ENCODE peak calls at places on chromosome 13, in six cellular contexts. R, F, C, V, X and J are unnamed samples.

GRCh38 chr13:20567881-20568528 is 1.0 kb downstream of the IFT88 start:
- DNase-seq in C (no peak), X (no peak), V (no peak), F (no peak), R (no peak), J (no peak)

GRCh38 chr13:55266644-55267043 is 1874.1 kb upstream of the PRR20A start:
- DNase-seq in C (no peak), V (no peak), F (no peak), R (no peak), X (no peak), J (no peak)

GRCh38 chr13:43195551-43195950 is 172.2 kb downstream of the DNAJC15 start:
- DNase-seq in F (no peak), V (no peak), R (no peak), C (no peak), X (no peak), J (no peak)

GRCh38 chr13:25084101-25084500 is 11.8 kb upstream of the PABPC3 start:
- DNase-seq in V (no peak), X (no peak), R (no peak), C (no peak), F (no peak), J (no peak)

GRCh38 chr13:73842621-73843020 is 291.6 kb downstream of the KLF12 start:
- DNase-seq in X (no peak), V (no peak), F (no peak), C (no peak), R (no peak), J (no peak)

GRCh38 chr13:92074658-92075057 is 676.2 kb downstream of the GPC5 start:
- DNase-seq in R (no peak), F (no peak), V (peak), C (no peak), X (no peak), J (no peak)

GRCh38 chr13:98910501-98910951 is 67.3 kb downstream of the DOCK9 start:
- DNase-seq in R (no peak), V (no peak), C (peak), X (no peak), F (no peak), J (peak)

GRCh38 chr13:30829788-30830637 is 76.1 kb upstream of the MEDAG start:
- DNase-seq in V (no peak), F (no peak), X (no peak), C (no peak), R (no peak), J (no peak)

GRCh38 chr13:28955264-28955966 is 135.3 kb downstream of the MTUS2 start:
- DNase-seq in V (no peak), X (no peak), C (no peak), R (no peak), F (no peak), J (no peak)

GRCh38 chr13:108270442-108270841 is 924 bp downstream of the TNFSF13B start:
- DNase-seq in V (no peak), C (no peak), F (no peak), R (no peak), X (no peak), J (no peak)

GRCh38 chr13:51444922-51445321 is 7.9 kb downstream of the INTS6 start:
- DNase-seq in F (no peak), R (no peak), C (no peak), V (no peak), X (no peak), J (no peak)

GRCh38 chr13:75334634-75335447 is 147.1 kb downstream of the TBC1D4 start:
- DNase-seq in C (no peak), V (no peak), X (no peak), F (no peak), R (no peak), J (no peak)

GRCh38 chr13:32285633-32285965 is 29.6 kb downstream of the ZAR1L start:
- DNase-seq in V (no peak), C (no peak), X (no peak), R (no peak), F (no peak), J (no peak)
- H3K27ac ChIP-seq in V (no peak), C (no peak), X (no peak), R (no peak), F (no peak), J (no peak)

DNA sequence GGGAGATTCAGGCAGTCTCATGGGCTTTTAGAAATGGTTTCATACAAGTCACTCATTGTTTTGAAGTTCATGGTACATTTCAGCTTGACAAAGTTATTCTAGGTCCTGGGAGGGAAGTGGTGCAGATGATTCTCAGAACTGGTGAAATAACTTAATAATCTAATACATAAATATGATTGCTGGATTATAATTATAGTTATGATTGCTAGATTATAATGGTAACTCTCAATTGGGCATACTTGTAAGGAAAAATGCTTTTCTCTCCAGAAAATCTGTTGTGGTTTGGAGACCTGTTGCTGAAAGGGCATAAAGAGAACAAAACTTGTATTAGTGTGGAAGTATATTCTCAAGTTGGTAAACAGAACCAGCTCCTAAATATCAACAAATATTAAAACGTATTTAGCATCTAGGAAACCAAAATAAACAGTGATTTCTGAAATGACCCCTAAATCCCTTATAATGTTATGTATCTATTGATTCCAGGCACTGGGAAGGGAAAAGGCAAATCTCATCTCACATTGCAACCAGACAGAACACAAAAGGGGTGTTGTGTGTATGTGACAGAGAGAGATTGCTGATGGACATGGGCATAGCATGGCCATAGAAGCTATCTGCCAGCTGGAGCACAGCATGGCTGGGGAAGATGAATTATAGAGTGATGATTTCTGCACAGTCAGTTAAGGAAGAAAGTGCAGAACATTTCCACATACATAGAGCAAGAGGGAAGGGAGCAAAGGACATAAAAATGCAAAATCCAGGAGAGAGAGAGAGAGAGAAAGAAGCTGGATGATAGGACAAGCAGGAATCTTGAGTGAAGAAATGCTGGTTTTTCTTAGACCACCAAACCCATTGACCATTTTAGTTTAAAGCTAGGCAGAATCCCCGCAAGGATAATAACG is 87.1 kb upstream of the FRY start:
- DNase-seq in R (no peak), C (no peak), F (no peak), X (no peak), V (no peak), J (no peak)
- H3K27ac ChIP-seq in R (no peak), C (peak), F (no peak), X (no peak), V (no peak), J (no peak)

GRCh38 chr13:46804391-46804815 is 7.4 kb upstream of the ESD start:
- DNase-seq in F (no peak), X (no peak), C (peak), R (no peak), V (no peak), J (no peak)

GRCh38 chr13:46799139-46799538 is 2.2 kb upstream of the ESD start:
- DNase-seq in F (no peak), V (no peak), X (no peak), R (no peak), C (no peak), J (no peak)

GRCh38 chr13:46801831-46802230 is 4.9 kb upstream of the ESD start:
- DNase-seq in X (no peak), V (no peak), C (no peak), R (no peak), F (no peak), J (no peak)

GRCh38 chr13:46797468-46798237 is 692 bp upstream of the ESD start:
- DNase-seq in C (no peak), X (no peak), V (no peak), R (peak), F (no peak), J (no peak)

DNA sequence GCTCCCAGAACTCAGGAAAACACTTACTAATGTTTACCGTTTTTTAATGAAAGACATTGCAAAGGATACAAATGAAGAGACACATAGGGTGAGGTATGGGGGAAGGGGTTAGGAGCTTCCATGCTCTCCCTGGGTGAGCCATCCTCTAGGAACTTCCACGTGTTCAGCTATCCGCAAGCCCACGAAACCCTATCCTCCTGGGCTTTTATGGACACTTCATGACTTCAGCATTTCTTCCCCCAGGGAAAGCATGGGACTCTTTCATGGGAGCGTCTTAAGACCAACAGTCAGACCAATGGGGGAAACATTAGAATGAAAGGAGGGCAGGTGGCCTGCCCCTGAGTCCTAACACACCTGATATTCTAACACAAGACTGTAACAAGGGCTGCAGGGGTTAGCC is 6.6 kb upstream of the ESD start:
- DNase-seq in V (no peak), X (no peak), C (no peak), F (no peak), R (no peak), J (no peak)
- H3K27ac ChIP-seq in V (no peak), X (no peak), C (no peak), F (no peak), R (no peak), J (no peak)

DNA sequence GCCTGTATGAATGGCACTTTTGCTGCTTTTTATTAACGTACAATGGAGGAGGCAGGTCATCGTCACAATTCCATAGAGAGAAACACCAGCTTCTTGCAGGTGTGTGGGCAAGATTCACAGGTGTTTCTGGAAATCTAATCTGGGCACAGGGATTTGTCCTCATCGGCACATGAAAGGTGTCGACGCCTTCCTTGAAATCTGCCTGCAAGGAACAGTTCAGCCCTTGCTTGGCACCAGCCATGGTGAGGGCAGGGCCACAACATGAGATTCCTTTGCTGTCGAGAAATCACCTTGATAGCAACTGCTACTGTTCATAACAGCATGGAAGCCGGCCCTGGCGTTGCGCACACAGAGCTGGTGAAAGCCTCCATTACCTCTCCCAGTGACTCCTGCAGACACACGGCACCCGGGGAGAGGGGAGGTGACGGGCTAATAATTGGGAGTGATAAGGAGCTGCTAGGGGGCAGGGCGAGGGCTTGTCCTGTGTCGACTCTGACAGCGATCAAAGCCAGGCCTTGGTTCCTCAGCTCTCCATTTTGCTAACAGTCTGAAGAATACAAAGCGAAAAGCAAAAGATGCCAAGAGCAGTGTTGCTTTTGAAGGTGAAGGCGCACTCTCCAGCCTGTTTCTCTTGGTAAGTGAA is 66.4 kb downstream of the EFNB2 start:
- DNase-seq in C (no peak), X (no peak), V (no peak), F (no peak), R (no peak), J (no peak)
- H3K27ac ChIP-seq in C (no peak), X (no peak), V (no peak), F (no peak), R (no peak), J (no peak)

DNA sequence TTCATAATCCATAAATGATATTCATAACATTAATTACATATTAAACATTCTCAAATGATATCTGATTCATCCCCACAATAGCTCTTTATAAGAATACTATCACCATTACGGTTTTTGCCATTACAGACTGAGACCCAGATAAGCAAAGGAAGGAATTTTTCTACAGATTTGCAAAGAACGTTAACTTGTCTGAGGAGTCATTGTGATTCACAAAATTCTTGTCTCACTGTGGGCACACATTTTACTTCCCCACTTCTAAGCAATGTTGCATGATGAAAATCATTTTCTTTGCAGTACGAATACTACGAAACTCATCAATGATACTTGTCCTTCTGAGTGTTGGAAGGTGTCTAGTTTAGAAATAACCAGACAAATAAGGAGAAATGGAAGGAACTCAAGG is 70.1 kb downstream of the NALCN start:
- DNase-seq in C (no peak), X (no peak), R (no peak), V (no peak), F (no peak), J (no peak)
- H3K27ac ChIP-seq in C (no peak), X (no peak), R (no peak), V (no peak), F (no peak), J (no peak)

GRCh38 chr13:113554333-113554700 is 30.2 kb upstream of the TFDP1 start:
- DNase-seq in C (no peak), F (peak), R (no peak), X (no peak), V (no peak), J (no peak)
- H3K27ac ChIP-seq in C (no peak), F (no peak), R (no peak), X (no peak), V (no peak), J (no peak)

GRCh38 chr13:103224804-103225203 is 158.6 kb upstream of the SLC10A2 start:
- DNase-seq in C (no peak), R (no peak), V (no peak), F (no peak), X (no peak), J (no peak)

GRCh38 chr13:103218253-103218652 is 152.0 kb upstream of the SLC10A2 start:
- DNase-seq in C (peak), X (no peak), F (no peak), R (no peak), V (no peak), J (no peak)

DNA sequence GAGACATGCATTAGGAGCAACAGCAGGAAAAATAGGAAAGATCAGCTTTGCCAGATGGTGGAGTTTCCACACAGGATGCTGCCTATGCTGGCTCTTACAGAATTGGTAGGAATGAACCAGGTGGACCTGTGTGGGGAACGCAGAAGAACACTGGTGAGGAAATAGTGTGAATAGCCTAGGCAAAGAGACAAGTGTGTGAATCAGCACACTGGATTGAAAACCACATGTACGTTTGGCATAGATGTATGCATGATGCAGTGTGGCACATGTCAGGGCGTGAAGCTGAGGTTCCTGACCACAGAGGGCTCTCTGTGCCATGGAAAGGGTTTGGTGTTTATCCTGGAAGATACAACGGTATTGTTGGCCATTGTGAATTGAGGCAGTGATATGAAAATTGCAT is 156.5 kb upstream of the SLC10A2 start:
- DNase-seq in V (no peak), C (peak), X (no peak), F (no peak), R (no peak), J (no peak)
- H3K27ac ChIP-seq in V (no peak), C (no peak), X (no peak), F (no peak), R (no peak), J (no peak)

GRCh38 chr13:95253033-95253432 is 48.2 kb downstream of the ABCC4 start:
- DNase-seq in X (no peak), R (no peak), C (no peak), V (no peak), F (no peak), J (no peak)

GRCh38 chr13:95256086-95256485 is 45.2 kb downstream of the ABCC4 start:
- DNase-seq in F (no peak), V (no peak), X (no peak), C (peak), R (no peak), J (no peak)

GRCh38 chr13:95255072-95255732 is 46.0 kb downstream of the ABCC4 start:
- DNase-seq in R (no peak), X (no peak), C (no peak), F (no peak), V (no peak), J (no peak)

GRCh38 chr13:95251641-95252040 is 49.6 kb downstream of the ABCC4 start:
- DNase-seq in F (no peak), V (no peak), R (no peak), X (no peak), C (no peak), J (no peak)

DNA sequence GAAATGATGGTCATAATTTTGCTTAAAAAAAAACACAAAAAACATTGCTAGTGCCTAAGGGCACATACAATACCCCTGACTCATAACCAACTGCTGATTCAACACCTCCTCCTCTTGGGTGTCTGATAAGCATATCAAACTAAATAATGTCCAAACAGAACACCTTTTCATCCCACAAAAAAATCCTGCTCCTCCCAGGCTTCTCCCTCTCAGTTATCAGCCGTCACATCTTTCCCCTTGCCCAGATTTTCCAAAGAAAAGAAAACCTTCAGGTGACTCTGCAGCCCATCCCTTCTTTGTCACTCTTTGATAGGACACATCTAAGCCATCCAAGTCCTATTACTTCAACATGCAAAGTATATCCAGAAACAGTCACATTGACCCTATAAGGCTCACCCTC is 46.9 kb downstream of the ABCC4 start:
- DNase-seq in F (no peak), R (no peak), V (no peak), X (no peak), C (peak), J (no peak)
- H3K27ac ChIP-seq in F (no peak), R (no peak), V (no peak), X (no peak), C (no peak), J (no peak)

GRCh38 chr13:26422036-26422435 is 135.4 kb upstream of the WASF3 start:
- DNase-seq in C (no peak), R (no peak), X (no peak), F (no peak), V (no peak), J (no peak)
- H3K27ac ChIP-seq in C (no peak), R (no peak), X (no peak), F (no peak), V (no peak), J (no peak)

DNA sequence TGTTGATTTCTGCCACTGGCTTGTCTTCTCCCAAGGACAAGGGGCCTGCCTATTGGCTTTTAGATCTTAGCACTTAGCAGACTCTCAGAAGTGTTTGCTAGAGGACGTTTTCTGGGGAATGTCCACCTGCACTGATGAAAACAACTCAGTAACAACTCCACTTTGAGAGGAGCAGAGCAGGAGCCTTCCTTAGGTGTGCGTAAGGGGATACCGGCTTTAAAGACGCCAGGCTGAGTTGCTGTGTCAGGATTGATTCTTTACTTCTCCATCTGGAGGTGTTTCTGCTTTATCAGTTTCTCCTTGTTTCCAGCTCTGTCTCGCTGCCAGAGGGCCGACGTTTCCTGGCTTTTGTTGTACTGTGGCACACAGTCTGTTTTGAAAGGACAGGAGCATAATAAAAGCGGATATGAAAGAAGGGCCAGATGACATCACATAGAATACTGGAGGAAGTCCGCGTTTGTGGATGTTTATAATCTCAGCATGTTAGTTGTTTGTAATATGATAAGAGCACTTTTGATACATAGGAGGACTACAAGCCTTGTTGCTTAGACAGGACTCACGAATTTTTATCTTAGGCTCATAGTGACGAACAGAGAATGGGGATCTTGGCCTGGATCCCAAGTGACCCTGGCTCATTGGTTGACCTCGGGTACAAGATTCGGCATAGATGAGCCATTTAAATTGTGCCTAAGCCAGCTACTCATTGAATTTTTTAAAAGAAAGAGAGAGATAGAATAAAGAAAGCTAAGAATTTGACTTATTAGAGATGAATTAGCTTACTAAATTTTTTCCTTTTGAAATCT is 34.6 kb downstream of the COL4A2 start:
- DNase-seq in R (no peak), C (no peak), X (no peak), F (no peak), V (no peak), J (no peak)
- H3K27ac ChIP-seq in R (peak), C (peak), X (no peak), F (peak), V (no peak), J (peak)